ENCODE peak calls at places on chromosomes 1 and 21, in seven cellular contexts. G is NCI-H69; A is stromal cell of bone marrow; B is thoracic aorta; H is Calu3; T is activated T-helper 1 cell treated with anti-CD3 and anti-CD28 coated beads, Interleukin-12 subunit alpha, Interleukin-12 subunit beta, Interleukin-2, Interleukin-4 antibody, amounts not matched to agents 30 ng/mL and 10 ng/mL and 1 ng/mL, durations not matched to agents 14 hours and 24 hours and 36 hours; C is iris pigment epithelial cell. P is an unnamed sample.

GRCh38 chr1:66725885-66726665 is 26.2 kb upstream of the DYNLT5 start:
- DNase-seq in G (peak), A (peak), B (no peak), H (peak), T (peak), C (peak), P (peak)

GRCh38 chr21:44759628-44760285 is 41.9 kb downstream of the UBE2G2 start:
- DNase-seq in G (no peak), A (no peak), B (no peak), H (no peak), T (no peak), C (no peak), P (no peak)

GRCh38 chr1:67441183-67441582 is 11.0 kb upstream of the SERBP1 start:
- DNase-seq in G (peak), A (peak), B (peak), H (peak), T (no peak), C (peak), P (peak)

GRCh38 chr21:35222021-35222420 is 172.9 kb upstream of the RUNX1 start:
- DNase-seq in G (no peak), A (no peak), B (no peak), H (no peak), T (no peak), C (no peak), P (no peak)

GRCh38 chr1:152188673-152189591 is 29.9 kb upstream of the RPTN start:
- DNase-seq in G (peak), A (peak), B (no peak), H (peak), T (peak), C (peak), P (peak)

GRCh38 chr1:152855661-152856060 is 4.1 kb upstream of the LCE7A start:
- DNase-seq in G (no peak), A (no peak), B (no peak), H (no peak), T (no peak), C (no peak), P (no peak)

GRCh38 chr1:200221614-200222282 is 188.1 kb downstream of the ZNF281 start:
- DNase-seq in G (no peak), A (no peak), B (no peak), H (no peak), T (no peak), C (no peak), P (no peak)

GRCh38 chr1:2300004-2300771 is 72.1 kb downstream of the SKI start:
- DNase-seq in G (no peak), A (peak), B (no peak), H (no peak), T (peak), C (no peak), P (peak)

GRCh38 chr1:197598935-197599334 is 176.3 kb downstream of the DENND1B start:
- DNase-seq in G (peak), A (no peak), B (no peak), H (no peak), T (no peak), C (no peak), P (no peak)

GRCh38 chr1:17033481-17033880 is 20.4 kb downstream of the SDHB start:
- DNase-seq in G (no peak), A (no peak), B (no peak), H (no peak), T (no peak), C (no peak), P (no peak)

GRCh38 chr1:5447479-5448070 is 544.6 kb downstream of the NPHP4 start:
- DNase-seq in G (peak), A (no peak), B (no peak), H (no peak), T (no peak), C (no peak), P (no peak)

GRCh38 chr1:12215562-12215961 is 14.3 kb upstream of the VPS13D start:
- DNase-seq in G (no peak), A (no peak), B (no peak), H (no peak), T (no peak), C (no peak), P (no peak)

GRCh38 chr1:13760340-13760739 is 60.4 kb downstream of the PRDM2 start:
- DNase-seq in G (no peak), A (no peak), B (no peak), H (no peak), T (no peak), C (no peak), P (no peak)

GRCh38 chr1:6127587-6128163 is 52.4 kb downstream of the CHD5 start:
- DNase-seq in G (peak), A (peak), B (no peak), H (no peak), T (peak), C (peak), P (peak)

GRCh38 chr21:36113647-36114428 is 21.0 kb upstream of the CBR3 start:
- DNase-seq in G (peak), A (no peak), B (no peak), H (peak), T (peak), C (no peak), P (no peak)

P was measured in SJCRH30.